ENCODE peak calls at places on chromosomes 11 and 22, in ten cellular contexts. N is fibroblast of the aortic adventitia, A is right atrium auricular region, R is nephron progenitor cell, P is GM20000, O is tibial nerve, J is heart left ventricle, Q is uterus, Z is neural crest cell, K is thoracic aorta. V is an unnamed sample.

GRCh38 chr11:271316-271715 is 6.9 kb upstream of the NLRP6 start:
- DNase-seq in J (no peak), P (no peak), A (no peak), Q (no peak), R (no peak), N (no peak), O (no peak), Z (no peak), K (no peak), V (no peak)

GRCh38 chr11:48109046-48109666 is 107.5 kb upstream of the OR4B1 start:
- DNase-seq in Z (no peak), O (no peak), Q (no peak), R (no peak), A (no peak), J (no peak), P (peak), K (no peak), N (peak), V (no peak)

GRCh38 chr11:63905179-63905578 is 11.8 kb downstream of the RCOR2 start:
- DNase-seq in P (no peak), Q (no peak), Z (no peak), O (no peak), J (no peak), K (no peak), N (no peak), R (no peak), A (no peak), V (no peak)

GRCh38 chr11:125180413-125181305 is 16.1 kb downstream of the PKNOX2 start:
- DNase-seq in J (no peak), N (peak), Q (no peak), O (no peak), P (no peak), A (no peak), K (no peak), Z (no peak), R (no peak), V (no peak)

GRCh38 chr22:50671641-50672040 is 982 bp upstream of the SHANK3 start:
- DNase-seq in J (peak), K (no peak), Z (no peak), P (no peak), O (no peak), A (peak), N (no peak), R (no peak), Q (no peak), V (no peak)

GRCh38 chr11:123430736-123431356 is 777 bp downstream of the GRAMD1B start:
- DNase-seq in R (peak), Z (peak), Q (no peak), A (peak), P (peak), N (peak), K (no peak), O (peak), J (peak), V (no peak)

GRCh38 chr11:61601512-61601911 is 20.6 kb upstream of the SYT7 start:
- DNase-seq in N (no peak), Z (no peak), Q (no peak), J (no peak), R (no peak), A (no peak), K (no peak), P (no peak), O (no peak), V (no peak)

GRCh38 chr11:45556851-45557707 is 108.3 kb downstream of the CHST1 start:
- DNase-seq in N (peak), O (no peak), R (no peak), A (no peak), Z (no peak), J (no peak), Q (no peak), K (no peak), P (no peak), V (no peak)

GRCh38 chr11:103842795-103843194 is 193.6 kb upstream of the DDI1 start:
- DNase-seq in R (no peak), J (no peak), O (no peak), N (peak), K (no peak), P (no peak), Z (no peak), Q (no peak), A (no peak), V (no peak)

GRCh38 chr11:95767498-95767897 is 22.1 kb downstream of the FAM76B start:
- DNase-seq in O (no peak), J (no peak), K (no peak), Q (no peak), N (peak), A (no peak), R (no peak), Z (no peak), P (no peak), V (no peak)

GRCh38 chr11:35218956-35219355 is 80.0 kb downstream of the CD44 start:
- DNase-seq in Z (no peak), A (no peak), N (peak), O (no peak), Q (no peak), R (no peak), P (no peak), J (no peak), K (no peak), V (no peak)

GRCh38 chr11:35615911-35616900 is 2.1 kb upstream of the FJX1 start:
- DNase-seq in N (peak), J (no peak), Q (peak), A (no peak), R (no peak), P (peak), Z (no peak), K (no peak), O (no peak), V (no peak)

GRCh38 chr11:70851308-70851707 is 401.1 kb downstream of the SHANK2 start:
- DNase-seq in Q (no peak), P (no peak), A (no peak), Z (no peak), K (no peak), R (no peak), O (no peak), N (no peak), J (no peak), V (no peak)

GRCh38 chr11:46356911-46357482 is 9.7 kb downstream of the DGKZ start:
- DNase-seq in Z (no peak), K (no peak), O (no peak), J (no peak), N (peak), R (no peak), A (no peak), Q (no peak), P (no peak), V (no peak)

GRCh38 chr11:115141221-115141620 is 363.0 kb downstream of the CADM1 start:
- DNase-seq in J (no peak), A (no peak), Q (no peak), O (no peak), P (no peak), R (no peak), N (no peak), K (no peak), Z (no peak), V (no peak)

GRCh38 chr11:80955588-80955987 is 1514.8 kb upstream of the TENM4 start:
- DNase-seq in Q (no peak), J (no peak), K (no peak), Z (no peak), N (no peak), A (no peak), P (no peak), O (no peak), R (no peak), V (no peak)

GRCh38 chr22:23249506-23250423 is 69.5 kb downstream of the BCR start:
- DNase-seq in R (no peak), O (no peak), K (no peak), Z (no peak), A (no peak), Q (no peak), J (no peak), P (no peak), N (no peak), V (no peak)

GRCh38 chr11:19430346-19431058 is 189.8 kb upstream of the E2F8 start:
- DNase-seq in K (no peak), J (no peak), P (no peak), Z (no peak), Q (no peak), N (peak), R (no peak), A (peak), O (no peak), V (no peak)

GRCh38 chr11:107218123-107219084 is 200.1 kb upstream of the GUCY1A2 start:
- DNase-seq in Q (no peak), P (no peak), A (no peak), Z (no peak), K (no peak), O (no peak), N (no peak), R (no peak), J (no peak), V (no peak)

GRCh38 chr11:16805942-16806341 is 67.5 kb downstream of the C11orf58 start:
- DNase-seq in Z (no peak), K (no peak), Q (no peak), P (no peak), A (no peak), J (no peak), N (no peak), O (no peak), R (no peak), V (no peak)

GRCh38 chr11:25515576-25515975 is 816.4 kb upstream of the ANO3 start:
- DNase-seq in K (no peak), R (no peak), Q (no peak), P (no peak), Z (no peak), J (no peak), A (no peak), N (no peak), O (no peak), V (no peak)

GRCh38 chr22:44224166-44224565 is 43.4 kb downstream of the PARVG start:
- DNase-seq in P (no peak), N (no peak), Q (no peak), R (no peak), Z (no peak), J (no peak), K (no peak), O (no peak), A (peak), V (no peak)

GRCh38 chr11:776459-777287 is 614 bp downstream of the GATD1 start:
- DNase-seq in J (peak), P (no peak), N (no peak), Z (peak), Q (no peak), R (peak), A (no peak), K (no peak), O (no peak), V (no peak)

GRCh38 chr11:68498903-68499883 is 38.6 kb downstream of the PPP6R3 start:
- DNase-seq in J (no peak), K (no peak), P (no peak), Z (no peak), A (no peak), Q (no peak), N (no peak), O (no peak), R (no peak), V (no peak)

GRCh38 chr22:32810241-32811133 is 9.0 kb downstream of the TIMP3 start:
- DNase-seq in P (no peak), N (no peak), J (no peak), Z (no peak), O (no peak), K (no peak), R (no peak), Q (no peak), A (no peak), V (no peak)

GRCh38 chr11:88579466-88579865 is 241.9 kb upstream of the CTSC start:
- DNase-seq in Q (no peak), A (no peak), O (no peak), Z (no peak), J (no peak), K (no peak), P (no peak), N (no peak), R (no peak), V (no peak)

GRCh38 chr11:131504199-131504949 is 134.0 kb downstream of the NTM start:
- DNase-seq in Q (no peak), Z (peak), K (no peak), N (no peak), R (peak), O (no peak), J (no peak), A (no peak), P (no peak), V (no peak)

GRCh38 chr11:58739725-58740430 is 8.1 kb upstream of the GLYAT start:
- DNase-seq in Q (no peak), K (no peak), R (no peak), Z (no peak), O (no peak), N (peak), A (no peak), P (no peak), J (no peak), V (no peak)

GRCh38 chr11:67507242-67507890 is 596 bp downstream of the CDK2AP2 start:
- DNase-seq in Z (no peak), N (peak), R (no peak), K (peak), J (no peak), O (peak), P (no peak), Q (no peak), A (peak), V (no peak)

GRCh38 chr11:75873417-75874148 is 58.6 kb downstream of the UVRAG start:
- DNase-seq in K (no peak), R (no peak), A (no peak), Q (no peak), J (no peak), P (peak), O (no peak), N (peak), Z (no peak), V (no peak)

GRCh38 chr11:69364901-69365300 is 70.9 kb downstream of the MYEOV start:
- DNase-seq in A (no peak), N (peak), P (no peak), O (no peak), Q (no peak), K (no peak), Z (no peak), J (no peak), R (no peak), V (no peak)

GRCh38 chr11:64078905-64079304 is 43.2 kb downstream of the FLRT1 start:
- DNase-seq in R (no peak), O (no peak), Q (no peak), K (no peak), N (no peak), J (no peak), Z (no peak), P (no peak), A (no peak), V (no peak)

GRCh38 chr11:8223513-8223899 is 40.2 kb downstream of the LMO1 start:
- DNase-seq in K (no peak), O (no peak), R (no peak), Z (no peak), J (no peak), Q (no peak), P (no peak), A (no peak), N (no peak), V (no peak)

GRCh38 chr11:65559951-65560537 is 1.9 kb upstream of the LTBP3 start:
- DNase-seq in J (peak), Z (no peak), P (no peak), Q (peak), R (no peak), K (peak), N (peak), O (no peak), A (no peak), V (no peak)

GRCh38 chr11:59753650-59754493 is 1.3 kb upstream of the STX3 start:
- DNase-seq in A (peak), O (peak), P (peak), J (peak), Q (peak), R (peak), N (peak), Z (peak), K (peak), V (peak)

GRCh38 chr22:37331811-37332536 is 49.7 kb downstream of the CYTH4 start:
- DNase-seq in N (no peak), J (no peak), A (no peak), P (no peak), K (no peak), R (no peak), O (no peak), Q (no peak), Z (no peak), V (no peak)
- TF ChIP-seq CTCF in N (peak), J (no peak), A (no peak), P (no peak), K (no peak), R (no peak), O (no peak), Q (no peak), Z (no peak), V (no peak)

GRCh38 chr22:26890870-26891269 is 233.5 kb downstream of the MIAT start:
- DNase-seq in N (no peak), J (no peak), R (no peak), Z (no peak), A (peak), K (no peak), O (no peak), Q (no peak), P (no peak), V (no peak)
- TF ChIP-seq CTCF in N (no peak), J (no peak), R (no peak), Z (peak), A (no peak), K (no peak), O (no peak), Q (no peak), P (no peak), V (no peak)

GRCh38 chr11:10728154-10728553 is 22.9 kb upstream of the CTR9 start:
- DNase-seq in N (no peak), Q (no peak), K (no peak), P (no peak), R (no peak), J (no peak), O (no peak), A (no peak), Z (no peak), V (no peak)
- TF ChIP-seq CTCF in N (no peak), Q (no peak), K (no peak), P (no peak), R (no peak), J (no peak), O (no peak), A (no peak), Z (no peak), V (no peak)

DNA sequence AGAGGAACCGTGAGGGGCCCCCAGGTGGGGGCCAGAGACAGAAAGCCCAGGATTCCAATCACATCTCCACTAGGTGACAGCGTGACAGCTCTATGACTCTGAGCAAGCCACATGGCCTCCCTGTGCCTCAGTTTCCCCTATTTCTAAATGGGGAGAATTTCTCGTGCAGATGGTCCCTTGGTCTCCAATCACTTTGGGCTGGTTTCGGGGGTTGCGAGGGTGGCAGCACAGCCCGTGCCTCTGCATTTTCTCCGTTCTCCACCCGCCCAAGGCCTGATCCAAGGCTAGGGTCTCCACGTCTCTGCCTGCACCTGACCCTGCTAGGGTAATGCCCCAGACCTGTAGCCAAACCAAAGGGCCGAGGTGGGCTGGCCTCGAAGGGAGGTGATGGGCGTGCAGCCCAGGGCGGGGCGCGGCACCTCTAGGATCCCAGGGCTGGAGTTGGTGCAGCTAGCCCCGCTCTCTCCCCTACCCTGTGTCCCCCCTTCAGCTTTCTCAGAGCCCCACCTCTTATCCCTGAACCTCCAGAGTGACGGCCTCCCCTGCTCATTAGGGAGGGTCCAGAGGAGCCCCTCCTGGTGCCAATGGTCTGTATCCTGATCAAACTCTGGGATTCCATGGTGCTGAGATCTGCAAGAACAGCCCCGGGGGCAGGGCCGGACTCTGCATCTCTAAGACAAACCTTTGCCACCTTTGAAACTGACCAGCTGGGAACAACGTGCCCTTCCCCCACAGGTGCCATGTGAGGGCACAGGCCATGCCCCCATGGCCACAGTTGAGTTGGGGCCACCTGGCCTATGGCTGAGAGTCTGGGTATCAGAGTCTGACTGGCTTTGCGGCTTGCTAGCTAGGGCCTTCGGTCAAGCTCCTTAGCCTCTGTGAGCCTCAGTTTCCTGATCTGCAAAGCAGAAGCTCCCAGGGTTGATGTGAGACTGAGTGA is 22.9 kb upstream of the CBX7 start:
- DNase-seq in N (no peak), O (no peak), R (no peak), K (no peak), J (peak), A (no peak), P (peak), Z (no peak), Q (peak), V (no peak)
- TF ChIP-seq CTCF in N (no peak), O (no peak), R (no peak), K (no peak), J (no peak), A (no peak), P (no peak), Z (no peak), Q (no peak), V (no peak)

DNA sequence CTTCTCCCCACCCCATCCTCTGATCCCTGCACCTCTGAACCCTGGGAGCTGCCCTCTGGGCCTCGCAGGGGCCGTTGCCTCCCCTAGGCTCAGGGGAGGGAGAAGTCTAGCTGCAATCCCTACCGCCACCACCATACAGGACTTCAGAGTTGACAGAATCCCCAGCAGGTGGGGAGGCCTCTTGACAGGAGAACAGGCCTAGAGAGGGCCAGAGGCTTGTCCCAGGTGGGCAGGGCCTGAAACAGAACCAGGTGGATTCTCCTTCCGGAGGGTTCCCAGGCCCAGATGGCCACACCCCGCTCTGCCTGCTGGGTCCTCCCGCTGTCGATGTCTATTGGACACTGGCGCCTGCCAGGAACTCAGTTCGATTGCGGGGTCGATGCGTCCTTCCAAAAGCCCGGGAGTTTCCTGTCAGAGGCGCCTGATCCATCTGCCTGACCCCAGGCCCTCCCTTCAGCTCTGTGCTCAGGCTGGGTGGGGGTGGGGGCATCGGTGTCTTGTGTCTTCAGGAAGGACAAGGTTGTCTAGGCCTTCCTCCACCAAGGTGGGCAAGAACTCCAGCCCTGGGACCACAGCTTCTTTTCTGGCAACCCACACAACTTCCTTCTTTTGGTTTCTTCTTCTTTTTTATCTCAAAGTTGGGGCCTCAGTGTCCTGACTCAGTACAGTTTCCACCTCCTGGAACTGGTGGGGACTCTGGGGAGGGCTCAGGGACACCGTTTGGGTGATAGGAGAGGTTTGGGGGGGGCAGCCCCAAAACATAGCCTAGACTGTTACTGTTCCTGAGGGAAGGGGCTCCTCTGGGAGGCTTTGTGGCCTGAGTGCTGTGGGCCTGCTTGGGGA is 6.4 kb downstream of the STARD10 start:
- DNase-seq in N (no peak), R (no peak), Z (no peak), O (no peak), A (no peak), J (no peak), P (peak), K (no peak), Q (no peak), V (no peak)
- TF ChIP-seq CTCF in N (peak), R (no peak), Z (peak), O (no peak), A (no peak), J (no peak), P (no peak), K (no peak), Q (no peak), V (no peak)

DNA sequence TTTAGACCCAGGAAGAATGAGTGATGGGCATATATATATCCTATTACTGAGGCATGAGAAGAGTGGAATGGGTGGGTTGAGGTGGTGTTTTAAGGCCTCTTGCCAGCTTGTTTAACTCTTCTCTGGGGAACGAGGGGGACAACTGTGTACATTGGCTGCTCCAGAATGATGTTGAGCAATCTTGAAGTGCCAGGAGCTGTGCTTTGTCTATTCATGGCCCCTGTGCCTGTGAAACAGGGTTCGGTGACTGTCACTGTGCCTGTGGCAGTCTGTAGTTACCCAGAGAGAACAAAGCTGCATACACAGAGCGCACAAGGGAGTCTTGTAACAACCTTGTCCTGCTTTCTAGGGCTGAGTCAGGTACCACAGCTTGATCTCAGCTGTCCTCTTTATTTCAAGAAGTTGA is 11.7 kb downstream of the LIMK2 start:
- DNase-seq in O (no peak), Z (no peak), P (no peak), J (no peak), K (no peak), R (no peak), A (no peak), Q (no peak), N (no peak), V (no peak)
- TF ChIP-seq CTCF in O (no peak), Z (no peak), P (no peak), J (no peak), K (no peak), R (no peak), A (no peak), Q (no peak), N (no peak), V (no peak)

V was measured in omental fat pad.